ENCODE peak calls at places on chromosome 11, in seven cellular contexts. U is brain microvascular endothelial cell, Y is lower lobe of right lung, H is Peyer's patch, F is neural progenitor cell, R is fibroblast of mammary gland, M is OCI-LY7. S is an unnamed sample.

GRCh38 chr11:27124514-27125264 is 84.1 kb downstream of the BBOX1 start:
- DNase-seq in M (peak; percentile 30), Y (no peak), U (no peak), H (no peak), F (no peak), R (peak; percentile 63), S (no peak)

GRCh38 chr11:35662061-35662648 is 420 bp upstream of the TRIM44 start:
- DNase-seq in Y (no peak), M (no peak), U (no peak), H (peak; percentile 46), F (no peak), R (peak; percentile 8), S (no peak)

GRCh38 chr11:86360775-86361395 is 13.8 kb upstream of the CCDC81 start:
- DNase-seq in M (no peak), H (no peak), U (peak; percentile 6), F (peak; percentile 48), R (peak; percentile 68), Y (no peak), S (no peak)

GRCh38 chr11:28606930-28607329 is 498.7 kb downstream of the METTL15 start:
- DNase-seq in H (no peak), M (no peak), F (no peak), U (peak; percentile 4), R (peak; percentile 27), Y (no peak), S (no peak)

GRCh38 chr11:57340228-57340627 is 2.1 kb downstream of the P2RX3 start:
- DNase-seq in H (no peak), Y (no peak), M (no peak), R (peak; percentile 42), F (peak; percentile 65), U (no peak), S (no peak)

GRCh38 chr11:76152741-76153608 is 53.3 kb downstream of the WNT11 start:
- DNase-seq in M (peak; percentile 82), U (no peak), H (peak; percentile 69), Y (no peak), R (no peak), F (peak; percentile 33), S (no peak)

GRCh38 chr11:115544422-115544821 is 40.2 kb upstream of the CADM1 start:
- DNase-seq in U (no peak), F (peak; percentile 61), M (no peak), H (no peak), Y (no peak), R (no peak), S (no peak)

GRCh38 chr11:46414466-46414796 is 22.9 kb upstream of the CHRM4 start:
- DNase-seq in U (no peak), H (no peak), F (no peak), R (no peak), Y (no peak), M (no peak), S (no peak)

GRCh38 chr11:103659138-103659734 is 377.2 kb upstream of the DDI1 start:
- DNase-seq in U (no peak), M (no peak), R (peak; percentile 38), F (peak; percentile 35), Y (no peak), H (no peak), S (no peak)

GRCh38 chr11:61028135-61028729 is 56.8 kb downstream of the CD6 start:
- DNase-seq in M (peak; percentile 45), U (no peak), F (no peak), H (peak; percentile 81), R (no peak), Y (no peak), S (no peak)

GRCh38 chr11:102097175-102097574 is 13.1 kb upstream of the YAP1 start:
- DNase-seq in F (no peak), U (no peak), Y (no peak), R (no peak), M (no peak), H (no peak), S (no peak)

GRCh38 chr11:94653561-94653960 is 86.4 kb downstream of the PIWIL4 start:
- DNase-seq in H (no peak), U (no peak), Y (no peak), F (no peak), M (no peak), R (no peak), S (no peak)

GRCh38 chr11:93133710-93134109 is 64.1 kb downstream of the SLC36A4 start:
- DNase-seq in M (no peak), H (no peak), U (peak; percentile 39), Y (no peak), R (peak; percentile 45), F (no peak), S (no peak)

GRCh38 chr11:36214976-36215687 is 74.1 kb downstream of the COMMD9 start:
- DNase-seq in R (no peak), H (no peak), U (no peak), F (no peak), M (no peak), Y (no peak), S (no peak)

GRCh38 chr11:10937416-10937815 is 79.6 kb upstream of the ZBED5 start:
- DNase-seq in H (no peak), R (no peak), U (no peak), M (no peak), F (no peak), Y (no peak), S (no peak)

GRCh38 chr11:96465537-96465936 is 75.7 kb downstream of the JRKL start:
- DNase-seq in H (no peak), M (no peak), Y (no peak), R (no peak), U (no peak), F (no peak), S (no peak)

GRCh38 chr11:68654978-68655377 is 29.4 kb upstream of the GAL start:
- DNase-seq in Y (no peak), H (no peak), R (no peak), F (no peak), U (no peak), M (no peak), S (no peak)

GRCh38 chr11:74380746-74381439 is 17.3 kb downstream of the PGM2L1 start:
- DNase-seq in Y (no peak), H (no peak), U (peak; percentile 2), M (no peak), F (no peak), R (no peak), S (no peak)

GRCh38 chr11:87453531-87454089 is 415.9 kb downstream of the TMEM135 start:
- DNase-seq in R (no peak), M (peak; percentile 50), U (no peak), Y (no peak), F (no peak), H (no peak), S (no peak)

GRCh38 chr11:4093519-4094347 is 866 bp upstream of the RRM1 start:
- DNase-seq in U (no peak), H (no peak), F (no peak), R (peak; percentile 8), M (no peak), Y (no peak), S (no peak)
- TF ChIP-seq CTCF in U (no peak), H (no peak), F (no peak), R (no peak), M (no peak), Y (no peak), S (no peak)

GRCh38 chr11:8768625-8769333 is 86.2 kb downstream of the RPL27A start:
- DNase-seq in U (peak; percentile 61), R (peak; percentile 80), F (no peak), Y (no peak), H (no peak), M (no peak), S (no peak)
- TF ChIP-seq CTCF in U (peak; percentile 61), R (peak; percentile 39), F (no peak), Y (peak; percentile 11), H (no peak), M (no peak), S (peak; percentile 72)

GRCh38 chr11:72103754-72104167 is 664 bp upstream of the LAMTOR1 start:
- DNase-seq in M (no peak), H (no peak), R (no peak), Y (no peak), U (no peak), F (no peak), S (no peak)
- TF ChIP-seq CTCF in M (peak; percentile 17), H (peak; percentile 6), R (no peak), Y (no peak), U (no peak), F (peak; percentile 7), S (peak; percentile 47)

DNA sequence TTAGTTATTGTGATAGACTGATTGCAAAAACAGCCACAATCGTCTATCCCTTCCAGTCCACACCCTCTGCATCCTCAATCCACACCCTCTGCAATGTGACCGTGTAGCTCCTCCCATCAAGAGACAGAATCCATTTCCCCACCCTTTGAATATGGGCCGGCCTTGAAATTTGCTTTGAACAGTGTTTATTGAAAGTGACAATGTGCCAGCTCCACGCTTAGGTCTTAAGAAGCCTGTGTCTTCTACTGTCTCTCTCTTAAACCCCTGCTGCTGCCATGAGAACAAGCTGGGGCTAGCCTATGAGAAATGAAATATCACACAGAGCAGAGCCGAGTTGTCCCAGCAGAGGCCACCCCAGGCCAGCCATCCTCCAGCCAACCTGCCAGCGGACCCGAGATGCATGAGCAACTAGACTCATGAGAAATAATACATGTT is 22.3 kb upstream of the MICAL2 start:
- DNase-seq in R (peak; percentile 82), Y (no peak), M (no peak), F (no peak), U (peak; percentile 84), H (peak; percentile 70), S (no peak)
- TF ChIP-seq CTCF in R (peak; percentile 20), Y (no peak), M (no peak), F (no peak), U (peak; percentile 66), H (peak; percentile 19), S (peak; percentile 79)

GRCh38 chr11:6362868-6363678 is 27.2 kb upstream of the SMPD1 start:
- DNase-seq in U (peak; percentile 73), H (peak; percentile 85), F (peak; percentile 90), Y (peak; percentile 81), M (peak; percentile 70), R (peak; percentile 81), S (no peak)
- TF ChIP-seq CTCF in U (peak; percentile 97), H (peak; percentile 77), F (peak; percentile 93), Y (peak; percentile 92), M (peak; percentile 87), R (peak; percentile 96), S (peak; percentile 94)

GRCh38 chr11:30914143-30914762 is 328.1 kb upstream of the MPPED2 start:
- DNase-seq in M (peak; percentile 23), Y (peak; percentile 48), F (peak; percentile 88), R (peak; percentile 36), U (peak; percentile 58), H (no peak), S (no peak)
- TF ChIP-seq CTCF in M (peak; percentile 50), Y (peak; percentile 47), F (peak; percentile 84), R (peak; percentile 50), U (peak; percentile 83), H (no peak), S (peak; percentile 84)

DNA sequence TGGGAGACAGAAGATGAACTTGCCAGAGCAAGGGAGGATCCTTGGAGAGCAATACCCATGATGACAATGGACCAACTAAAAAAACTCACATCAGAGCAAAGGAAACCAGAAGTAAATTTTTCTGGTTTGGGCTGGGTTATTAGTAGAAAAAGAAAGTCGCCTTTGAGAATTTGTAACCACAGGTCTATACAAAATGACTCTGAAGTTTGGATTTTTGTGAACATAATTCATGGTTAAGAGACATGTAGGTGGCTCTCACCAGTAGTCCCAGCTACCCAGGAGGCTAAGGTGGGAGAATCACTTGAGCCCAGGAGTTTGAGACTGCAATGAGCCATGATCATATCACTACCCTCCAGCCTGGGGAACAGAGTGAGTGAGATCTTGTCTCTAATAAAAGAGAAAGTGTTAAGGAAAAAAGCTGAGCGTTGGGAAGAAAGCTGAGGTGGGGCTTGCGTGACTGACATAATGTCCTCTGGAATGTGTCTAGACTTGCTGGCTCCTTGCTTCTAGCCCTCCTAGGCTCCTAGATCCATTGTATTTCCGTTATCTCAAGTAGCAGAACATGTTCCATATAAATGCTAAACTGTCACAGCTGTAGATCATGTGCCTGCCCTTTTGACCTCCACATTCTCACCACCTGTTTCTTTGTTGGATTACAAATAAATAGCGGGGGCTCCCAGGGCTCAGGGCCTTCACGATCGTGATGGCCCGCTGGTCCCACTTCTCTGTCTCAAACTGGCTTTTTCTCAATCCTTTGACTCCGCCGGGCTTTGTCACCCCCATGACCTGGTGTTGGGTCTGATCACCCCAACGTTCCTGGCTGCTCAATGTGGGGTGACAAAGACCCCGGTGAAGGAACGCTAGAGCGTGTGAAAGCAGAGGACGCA is 56.2 kb upstream of the SC5D start:
- DNase-seq in R (no peak), U (peak; percentile 55), Y (no peak), H (no peak), F (peak; percentile 68), M (no peak), S (no peak)
- TF ChIP-seq CTCF in R (no peak), U (no peak), Y (no peak), H (no peak), F (no peak), M (no peak), S (no peak)

S was measured in chondrocyte.